ENCODE peak calls at places on chromosomes 12 and 14, in five cellular contexts. One of them, this sample, is unnamed.

GRCh38 chr12:26512213-26512612 is 316.8 kb downstream of the SSPN start:
- DNase-seq in suprapubic skin: no peak
- DNase-seq in RWPE2: no peak
- DNase-seq in stomach: no peak
- DNase-seq in Peyer's patch: no peak
- DNase-seq in this sample: no peak

GRCh38 chr12:93453633-93454032 is 11.9 kb upstream of the UBE2N start:
- DNase-seq in RWPE2: no peak
- DNase-seq in suprapubic skin: no peak
- DNase-seq in stomach: no peak
- DNase-seq in Peyer's patch: no peak
- DNase-seq in this sample: no peak

GRCh38 chr12:123767613-123768012 is 5.5 kb downstream of the DNAH10 start:
- DNase-seq in Peyer's patch: no peak
- DNase-seq in suprapubic skin: no peak
- DNase-seq in RWPE2: no peak
- DNase-seq in stomach: no peak
- DNase-seq in this sample: no peak

GRCh38 chr12:110093631-110094311 is 30.4 kb upstream of the IFT81 start:
- DNase-seq in suprapubic skin: no peak
- DNase-seq in stomach: no peak
- DNase-seq in RWPE2: no peak
- DNase-seq in Peyer's patch: no peak
- DNase-seq in this sample: no peak

GRCh38 chr12:31005944-31006361 is 67.7 kb upstream of the DDX11 start:
- DNase-seq in Peyer's patch: no peak
- DNase-seq in RWPE2: no peak
- DNase-seq in stomach: no peak
- DNase-seq in suprapubic skin: no peak
- DNase-seq in this sample: no peak

GRCh38 chr14:97874394-97874793 is 1077.2 kb downstream of the VRK1 start:
- DNase-seq in suprapubic skin: no peak
- DNase-seq in RWPE2: no peak
- DNase-seq in stomach: no peak
- DNase-seq in Peyer's patch: no peak
- DNase-seq in this sample: no peak

GRCh38 chr14:74516451-74517155 is 23.0 kb downstream of the ISCA2 start:
- DNase-seq in suprapubic skin: no peak
- DNase-seq in RWPE2: no peak
- DNase-seq in Peyer's patch: no peak
- DNase-seq in stomach: no peak
- DNase-seq in this sample: no peak

GRCh38 chr14:85534435-85534834 is 4.5 kb downstream of the FLRT2 start:
- DNase-seq in Peyer's patch: no peak
- DNase-seq in RWPE2: no peak
- DNase-seq in stomach: no peak
- DNase-seq in suprapubic skin: no peak
- DNase-seq in this sample: no peak

GRCh38 chr12:63319386-63319785 is 168.4 kb upstream of the AVPR1A start:
- DNase-seq in RWPE2: no peak
- DNase-seq in Peyer's patch: no peak
- DNase-seq in suprapubic skin: no peak
- DNase-seq in stomach: no peak
- DNase-seq in this sample: no peak

GRCh38 chr12:55847033-55847432 is 4.3 kb upstream of the MMP19 start:
- DNase-seq in RWPE2: no peak
- DNase-seq in stomach: no peak
- DNase-seq in Peyer's patch: no peak
- DNase-seq in suprapubic skin: peak; percentile 82
- DNase-seq in this sample: no peak

GRCh38 chr12:57456145-57456700 is 1.1 kb downstream of the INHBE start:
- DNase-seq in RWPE2: no peak
- DNase-seq in Peyer's patch: peak; percentile 56
- DNase-seq in stomach: no peak
- DNase-seq in suprapubic skin: no peak
- DNase-seq in this sample: no peak

GRCh38 chr12:98870521-98870920 is 225.4 kb downstream of the APAF1 start:
- DNase-seq in RWPE2: no peak
- DNase-seq in suprapubic skin: no peak
- DNase-seq in stomach: no peak
- DNase-seq in Peyer's patch: no peak
- DNase-seq in this sample: no peak

GRCh38 chr14:99718031-99718810 is 34.1 kb downstream of the CYP46A1 start:
- DNase-seq in Peyer's patch: peak; percentile 8
- DNase-seq in suprapubic skin: no peak
- DNase-seq in RWPE2: peak; percentile 51
- DNase-seq in stomach: no peak
- DNase-seq in this sample: no peak

GRCh38 chr12:63989301-63989845 is 144.9 kb downstream of the SRGAP1 start:
- DNase-seq in RWPE2: no peak
- DNase-seq in stomach: peak; percentile 28
- DNase-seq in Peyer's patch: no peak
- DNase-seq in suprapubic skin: no peak
- DNase-seq in this sample: no peak

GRCh38 chr14:89233184-89233583 is 183.8 kb downstream of the FOXN3 start:
- DNase-seq in suprapubic skin: no peak
- DNase-seq in RWPE2: no peak
- DNase-seq in Peyer's patch: no peak
- DNase-seq in stomach: no peak
- DNase-seq in this sample: no peak

GRCh38 chr12:117014342-117014887 is 84.8 kb downstream of the TESC start:
- DNase-seq in Peyer's patch: no peak
- DNase-seq in stomach: no peak
- DNase-seq in RWPE2: no peak
- DNase-seq in suprapubic skin: no peak
- DNase-seq in this sample: no peak

GRCh38 chr12:45666452-45667215 is 62.9 kb upstream of the ARID2 start:
- DNase-seq in RWPE2: no peak
- DNase-seq in stomach: no peak
- DNase-seq in suprapubic skin: no peak
- DNase-seq in Peyer's patch: no peak
- DNase-seq in this sample: no peak

GRCh38 chr12:5593056-5593455 is 161.1 kb downstream of the NTF3 start:
- DNase-seq in stomach: no peak
- DNase-seq in Peyer's patch: no peak
- DNase-seq in RWPE2: no peak
- DNase-seq in suprapubic skin: no peak
- DNase-seq in this sample: no peak

GRCh38 chr12:8077207-8077606 is 4.9 kb upstream of the NECAP1 start:
- DNase-seq in suprapubic skin: no peak
- DNase-seq in RWPE2: no peak
- DNase-seq in Peyer's patch: no peak
- DNase-seq in stomach: no peak
- DNase-seq in this sample: no peak

GRCh38 chr12:33439587-33440011 is at the start of gene SYT10:
- DNase-seq in suprapubic skin: no peak
- DNase-seq in Peyer's patch: no peak
- DNase-seq in RWPE2: peak; percentile 32
- DNase-seq in stomach: no peak
- DNase-seq in this sample: no peak

GRCh38 chr14:71554959-71555612 is 377.1 kb upstream of the RGS6 start:
- DNase-seq in Peyer's patch: no peak
- DNase-seq in suprapubic skin: no peak
- DNase-seq in stomach: no peak
- DNase-seq in RWPE2: no peak
- DNase-seq in this sample: no peak
- H3K27ac ChIP-seq in Peyer's patch: peak overlapping the region; percentile 34
- H3K27ac ChIP-seq in suprapubic skin: no peak overlapping the region
- H3K27ac ChIP-seq in stomach: peak overlapping the region; percentile 25
- H3K27ac ChIP-seq in RWPE2: peak overlapping the region; percentile 1
- H3K27ac ChIP-seq in this sample: peak overlapping the region; percentile 68

GRCh38 chr14:105195051-105195450 is 13.9 kb upstream of the NUDT14 start:
- DNase-seq in stomach: no peak
- DNase-seq in suprapubic skin: no peak
- DNase-seq in RWPE2: no peak
- DNase-seq in Peyer's patch: no peak
- DNase-seq in this sample: no peak

GRCh38 chr14:105195533-105196227 is 14.6 kb upstream of the NUDT14 start:
- DNase-seq in stomach: no peak
- DNase-seq in Peyer's patch: no peak
- DNase-seq in RWPE2: no peak
- DNase-seq in suprapubic skin: no peak
- DNase-seq in this sample: no peak

GRCh38 chr14:105198588-105198987 is 17.5 kb upstream of the NUDT14 start:
- DNase-seq in stomach: no peak
- DNase-seq in suprapubic skin: no peak
- DNase-seq in Peyer's patch: no peak
- DNase-seq in RWPE2: no peak
- DNase-seq in this sample: no peak

GRCh38 chr14:105197274-105197673 is 16.2 kb upstream of the NUDT14 start:
- DNase-seq in Peyer's patch: no peak
- DNase-seq in suprapubic skin: no peak
- DNase-seq in stomach: no peak
- DNase-seq in RWPE2: no peak
- DNase-seq in this sample: no peak

GRCh38 chr14:105196228-105196960 is 15.3 kb upstream of the NUDT14 start:
- DNase-seq in stomach: no peak
- DNase-seq in RWPE2: no peak
- DNase-seq in Peyer's patch: no peak
- DNase-seq in suprapubic skin: no peak
- DNase-seq in this sample: no peak
- H3K27ac ChIP-seq in stomach: peak overlapping the region; percentile 56
- H3K27ac ChIP-seq in RWPE2: no peak overlapping the region
- H3K27ac ChIP-seq in Peyer's patch: peak overlapping the region; percentile 49
- H3K27ac ChIP-seq in suprapubic skin: peak overlapping the region; percentile 70
- H3K27ac ChIP-seq in this sample: no peak overlapping the region

GRCh38 chr12:85580562-85581168 is 255.5 kb downstream of the RASSF9 start:
- DNase-seq in Peyer's patch: no peak
- DNase-seq in suprapubic skin: no peak
- DNase-seq in stomach: no peak
- DNase-seq in RWPE2: no peak
- DNase-seq in this sample: no peak

GRCh38 chr12:85572956-85573355 is 263.3 kb downstream of the RASSF9 start:
- DNase-seq in RWPE2: no peak
- DNase-seq in Peyer's patch: no peak
- DNase-seq in stomach: no peak
- DNase-seq in suprapubic skin: no peak
- DNase-seq in this sample: no peak

GRCh38 chr12:85574291-85574690 is 261.9 kb downstream of the RASSF9 start:
- DNase-seq in suprapubic skin: no peak
- DNase-seq in RWPE2: no peak
- DNase-seq in stomach: no peak
- DNase-seq in Peyer's patch: no peak
- DNase-seq in this sample: no peak

GRCh38 chr12:85573635-85574214 is 262.5 kb downstream of the RASSF9 start:
- DNase-seq in stomach: no peak
- DNase-seq in Peyer's patch: no peak
- DNase-seq in suprapubic skin: no peak
- DNase-seq in RWPE2: no peak
- DNase-seq in this sample: no peak

GRCh38 chr12:85575115-85576096 is 260.8 kb downstream of the RASSF9 start:
- DNase-seq in RWPE2: no peak
- DNase-seq in stomach: peak; percentile 53
- DNase-seq in suprapubic skin: no peak
- DNase-seq in Peyer's patch: no peak
- DNase-seq in this sample: no peak
- H3K27ac ChIP-seq in RWPE2: no peak overlapping the region
- H3K27ac ChIP-seq in stomach: no peak overlapping the region
- H3K27ac ChIP-seq in suprapubic skin: no peak overlapping the region
- H3K27ac ChIP-seq in Peyer's patch: no peak overlapping the region
- H3K27ac ChIP-seq in this sample: no peak overlapping the region

GRCh38 chr14:56159066-56159465 is 40.9 kb downstream of the PELI2 start:
- DNase-seq in RWPE2: no peak
- DNase-seq in stomach: no peak
- DNase-seq in Peyer's patch: no peak
- DNase-seq in suprapubic skin: no peak
- DNase-seq in this sample: no peak
- H3K27ac ChIP-seq in RWPE2: no peak overlapping the region
- H3K27ac ChIP-seq in stomach: no peak overlapping the region
- H3K27ac ChIP-seq in Peyer's patch: no peak overlapping the region
- H3K27ac ChIP-seq in suprapubic skin: no peak overlapping the region
- H3K27ac ChIP-seq in this sample: no peak overlapping the region

GRCh38 chr12:81500788-81501187 is 258.4 kb downstream of the PPFIA2 start:
- DNase-seq in RWPE2: no peak
- DNase-seq in suprapubic skin: no peak
- DNase-seq in stomach: no peak
- DNase-seq in Peyer's patch: no peak
- DNase-seq in this sample: no peak

GRCh38 chr12:81499809-81500208 is 259.3 kb downstream of the PPFIA2 start:
- DNase-seq in stomach: no peak
- DNase-seq in RWPE2: no peak
- DNase-seq in suprapubic skin: no peak
- DNase-seq in Peyer's patch: no peak
- DNase-seq in this sample: no peak

GRCh38 chr12:81502912-81503695 is 256.0 kb downstream of the PPFIA2 start:
- DNase-seq in Peyer's patch: no peak
- DNase-seq in stomach: no peak
- DNase-seq in RWPE2: no peak
- DNase-seq in suprapubic skin: no peak
- DNase-seq in this sample: no peak
- H3K27ac ChIP-seq in Peyer's patch: no peak overlapping the region
- H3K27ac ChIP-seq in stomach: no peak overlapping the region
- H3K27ac ChIP-seq in RWPE2: no peak overlapping the region
- H3K27ac ChIP-seq in suprapubic skin: no peak overlapping the region
- H3K27ac ChIP-seq in this sample: no peak overlapping the region

GRCh38 chr14:49621114-49621881 is 699 bp downstream of the MGAT2 start:
- DNase-seq in RWPE2: peak; percentile 80
- DNase-seq in stomach: peak; percentile 63
- DNase-seq in Peyer's patch: peak; percentile 66
- DNase-seq in suprapubic skin: peak; percentile 85
- DNase-seq in this sample: no peak

GRCh38 chr14:49622022-49622607 is 1.5 kb downstream of the MGAT2 start:
- DNase-seq in RWPE2: no peak
- DNase-seq in stomach: no peak
- DNase-seq in suprapubic skin: no peak
- DNase-seq in Peyer's patch: no peak
- DNase-seq in this sample: no peak

GRCh38 chr14:49620182-49621113 is at the start of the genes MGAT2 and RPL36AL:
- DNase-seq in stomach: peak; percentile 98
- DNase-seq in RWPE2: peak; percentile 99
- DNase-seq in Peyer's patch: peak; percentile 95
- DNase-seq in suprapubic skin: peak; percentile 99
- DNase-seq in this sample: peak; percentile 92

GRCh38 chr14:49623387-49623786 is 2.8 kb downstream of the MGAT2 start:
- DNase-seq in RWPE2: no peak
- DNase-seq in suprapubic skin: no peak
- DNase-seq in Peyer's patch: no peak
- DNase-seq in stomach: no peak
- DNase-seq in this sample: no peak

GRCh38 chr14:49623941-49624806 is 3.6 kb downstream of the MGAT2 start:
- DNase-seq in stomach: no peak
- DNase-seq in suprapubic skin: no peak
- DNase-seq in RWPE2: no peak
- DNase-seq in Peyer's patch: no peak
- DNase-seq in this sample: peak; percentile 34
- H3K27ac ChIP-seq in stomach: peak overlapping the region; percentile 37
- H3K27ac ChIP-seq in suprapubic skin: no peak overlapping the region
- H3K27ac ChIP-seq in RWPE2: peak overlapping the region; percentile 47
- H3K27ac ChIP-seq in Peyer's patch: peak overlapping the region; percentile 36
- H3K27ac ChIP-seq in this sample: peak overlapping the region; percentile 65

GRCh38 chr12:126389215-126389841 is 1324.1 kb downstream of the AACS start:
- DNase-seq in RWPE2: no peak
- DNase-seq in Peyer's patch: no peak
- DNase-seq in suprapubic skin: no peak
- DNase-seq in stomach: no peak
- DNase-seq in this sample: no peak

GRCh38 chr12:126385785-126386184 is 1320.5 kb downstream of the AACS start:
- DNase-seq in RWPE2: no peak
- DNase-seq in Peyer's patch: no peak
- DNase-seq in suprapubic skin: no peak
- DNase-seq in stomach: no peak
- DNase-seq in this sample: no peak

GRCh38 chr12:126389961-126390360 is 1324.7 kb downstream of the AACS start:
- DNase-seq in Peyer's patch: no peak
- DNase-seq in stomach: no peak
- DNase-seq in suprapubic skin: no peak
- DNase-seq in RWPE2: no peak
- DNase-seq in this sample: no peak

GRCh38 chr12:126390969-126391566 is 1325.8 kb downstream of the AACS start:
- DNase-seq in RWPE2: no peak
- DNase-seq in suprapubic skin: no peak
- DNase-seq in stomach: no peak
- DNase-seq in Peyer's patch: no peak
- DNase-seq in this sample: no peak
- H3K27ac ChIP-seq in RWPE2: no peak overlapping the region
- H3K27ac ChIP-seq in suprapubic skin: no peak overlapping the region
- H3K27ac ChIP-seq in stomach: no peak overlapping the region
- H3K27ac ChIP-seq in Peyer's patch: no peak overlapping the region
- H3K27ac ChIP-seq in this sample: no peak overlapping the region